ENCODE peak calls at places on chromosomes 11 and 22, in ten cellular contexts. Z, D, H, T, X, U, W, J, G and B are unnamed samples.

GRCh38 chr22:42371112-42371900 is 60.9 kb downstream of the NFAM1 start:
- DNase-seq in Z (no peak), D (no peak), H (no peak), T (no peak), X (peak; percentile 89), U (no peak), W (no peak), J (no peak), G (no peak), B (no peak)

GRCh38 chr11:57288771-57289579 is 35.8 kb downstream of the TNKS1BP1 start:
- DNase-seq in Z (no peak), D (no peak), H (peak; percentile 35), T (no peak), X (no peak), U (peak; percentile 96), W (no peak), J (no peak), G (peak; percentile 69), B (no peak)

GRCh38 chr11:75474878-75475766 is 42.1 kb upstream of the KLHL35 start:
- DNase-seq in Z (peak; percentile 54), D (peak; percentile 76), H (peak; percentile 42), T (peak; percentile 25), X (peak; percentile 90), U (peak; percentile 65), W (peak; percentile 39), J (peak; percentile 43), G (peak; percentile 77), B (peak; percentile 59)

GRCh38 chr22:20013382-20013871 is 3.2 kb downstream of the ARVCF start:
- DNase-seq in Z (peak; percentile 21), D (peak; percentile 41), H (peak; percentile 77), T (no peak), X (peak; percentile 89), U (peak; percentile 34), W (no peak), J (peak; percentile 62), G (peak; percentile 85), B (peak; percentile 70)

GRCh38 chr11:33723238-33723881 is 12.9 kb downstream of the CD59 start:
- DNase-seq in Z (no peak), D (no peak), H (peak; percentile 79), T (no peak), X (no peak), U (peak; percentile 99), W (no peak), J (no peak), G (no peak), B (no peak)

GRCh38 chr11:8382436-8383053 is 118.9 kb upstream of the LMO1 start:
- DNase-seq in Z (no peak), D (no peak), H (peak; percentile 32), T (no peak), X (no peak), U (peak; percentile 54), W (peak; percentile 3), J (no peak), G (no peak), B (no peak)

GRCh38 chr11:77209663-77210062 is 81.6 kb downstream of the MYO7A start:
- DNase-seq in Z (no peak), D (no peak), H (no peak), T (no peak), X (no peak), U (no peak), W (no peak), J (no peak), G (no peak), B (no peak)

GRCh38 chr11:32435511-32435946 is at the start of gene WT1:
- DNase-seq in Z (no peak), D (no peak), H (no peak), T (no peak), X (no peak), U (no peak), W (no peak), J (no peak), G (peak; percentile 83), B (no peak)

GRCh38 chr22:48682517-48682916 is 1145.2 kb downstream of the BRD1 start:
- DNase-seq in Z (no peak), D (no peak), H (no peak), T (no peak), X (no peak), U (no peak), W (no peak), J (no peak), G (no peak), B (no peak)

GRCh38 chr11:63599211-63600122 is 14.8 kb downstream of the PLAAT3 start:
- DNase-seq in Z (no peak), D (no peak), H (peak; percentile 43), T (no peak), X (no peak), U (peak; percentile 88), W (no peak), J (no peak), G (no peak), B (no peak)

GRCh38 chr22:46079861-46080821 is 70.2 kb upstream of the PPARA start:
- DNase-seq in Z (no peak), D (peak; percentile 59), H (no peak), T (no peak), X (no peak), U (peak; percentile 86), W (peak; percentile 89), J (no peak), G (no peak), B (no peak)

GRCh38 chr11:50182486-50182885 is 149.8 kb downstream of the OR4C45 start:
- DNase-seq in Z (no peak), D (no peak), H (no peak), T (no peak), X (no peak), U (peak; percentile 3), W (no peak), J (no peak), G (no peak), B (no peak)

GRCh38 chr22:22235564-22235963 is 9.0 kb upstream of the VPREB1 start:
- DNase-seq in Z (peak; percentile 28), D (no peak), H (no peak), T (no peak), X (no peak), U (peak; percentile 34), W (no peak), J (peak; percentile 76), G (peak; percentile 46), B (peak; percentile 70)

GRCh38 chr22:22933100-22933806 is 45.6 kb downstream of the IGLL5 start:
- DNase-seq in Z (no peak), D (no peak), H (no peak), T (no peak), X (no peak), U (no peak), W (no peak), J (peak; percentile 68), G (no peak), B (no peak)

GRCh38 chr11:83813296-83813695 is 527.1 kb upstream of the CCDC90B start:
- DNase-seq in Z (no peak), D (no peak), H (peak; percentile 17), T (no peak), X (no peak), U (no peak), W (no peak), J (no peak), G (no peak), B (no peak)

GRCh38 chr11:32391965-32392553 is 43.3 kb downstream of the WT1 start:
- DNase-seq in Z (no peak), D (no peak), H (no peak), T (no peak), X (no peak), U (peak; percentile 42), W (no peak), J (peak; percentile 24), G (no peak), B (no peak)

GRCh38 chr22:38467904-38468760 is at the start of gene KDELR3:
- DNase-seq in Z (no peak), D (no peak), H (peak; percentile 93), T (no peak), X (no peak), U (peak; percentile 62), W (peak; percentile 41), J (peak; percentile 53), G (peak; percentile 71), B (peak; percentile 91)

GRCh38 chr22:19397729-19398094 is 33.8 kb downstream of the HIRA start:
- DNase-seq in Z (no peak), D (no peak), H (no peak), T (no peak), X (no peak), U (no peak), W (no peak), J (no peak), G (no peak), B (no peak)